ENCODE peak calls at places on chromosome 3, in seven cellular contexts. K is K562, Z is keratinocyte, L is uterus, M is mucosa of descending colon, E is psoas muscle, P is OCI-LY7. Q is an unnamed sample. For H3K4me1, the result is how much of the 10 kb centered on the place peaks cover.

GRCh38 chr3:185152433-185153169 is at the start of gene C3orf70:
- DNase-seq in K (peak), Z (no peak), L (peak), M (peak), E (peak), P (no peak), Q (peak)

GRCh38 chr3:141710888-141711616 is 27.0 kb upstream of the RNF7 start:
- DNase-seq in K (no peak), Z (no peak), L (no peak), M (no peak), E (no peak), P (no peak), Q (no peak)

GRCh38 chr3:191236635-191237034 is 37.6 kb downstream of the OSTN start:
- DNase-seq in K (no peak), Z (no peak), L (no peak), M (no peak), E (no peak), P (no peak), Q (no peak)

GRCh38 chr3:197417451-197417850 is 119.0 kb upstream of the DLG1 start:
- DNase-seq in K (no peak), Z (no peak), L (no peak), M (no peak), E (no peak), P (no peak), Q (no peak)

GRCh38 chr3:191136347-191136746 is 62.7 kb upstream of the OSTN start:
- DNase-seq in K (no peak), Z (no peak), L (no peak), M (no peak), E (no peak), P (peak), Q (no peak)

GRCh38 chr3:4772171-4772804 is 206.9 kb upstream of the BHLHE40 start:
- DNase-seq in K (peak), Z (no peak), L (peak), M (peak), E (peak), P (no peak), Q (peak)

GRCh38 chr3:119314821-119315220 is 20.6 kb downstream of the ARHGAP31 start:
- DNase-seq in K (no peak), Z (no peak), L (no peak), M (no peak), E (no peak), P (no peak), Q (no peak)

GRCh38 chr3:43784640-43785011 is 93.9 kb downstream of the ABHD5 start:
- DNase-seq in K (no peak), Z (no peak), L (no peak), M (no peak), E (no peak), P (no peak), Q (no peak)

GRCh38 chr3:134222835-134223234 is 27.8 kb downstream of the RYK start:
- DNase-seq in K (no peak), Z (no peak), L (no peak), M (no peak), E (no peak), P (no peak), Q (no peak)

DNA sequence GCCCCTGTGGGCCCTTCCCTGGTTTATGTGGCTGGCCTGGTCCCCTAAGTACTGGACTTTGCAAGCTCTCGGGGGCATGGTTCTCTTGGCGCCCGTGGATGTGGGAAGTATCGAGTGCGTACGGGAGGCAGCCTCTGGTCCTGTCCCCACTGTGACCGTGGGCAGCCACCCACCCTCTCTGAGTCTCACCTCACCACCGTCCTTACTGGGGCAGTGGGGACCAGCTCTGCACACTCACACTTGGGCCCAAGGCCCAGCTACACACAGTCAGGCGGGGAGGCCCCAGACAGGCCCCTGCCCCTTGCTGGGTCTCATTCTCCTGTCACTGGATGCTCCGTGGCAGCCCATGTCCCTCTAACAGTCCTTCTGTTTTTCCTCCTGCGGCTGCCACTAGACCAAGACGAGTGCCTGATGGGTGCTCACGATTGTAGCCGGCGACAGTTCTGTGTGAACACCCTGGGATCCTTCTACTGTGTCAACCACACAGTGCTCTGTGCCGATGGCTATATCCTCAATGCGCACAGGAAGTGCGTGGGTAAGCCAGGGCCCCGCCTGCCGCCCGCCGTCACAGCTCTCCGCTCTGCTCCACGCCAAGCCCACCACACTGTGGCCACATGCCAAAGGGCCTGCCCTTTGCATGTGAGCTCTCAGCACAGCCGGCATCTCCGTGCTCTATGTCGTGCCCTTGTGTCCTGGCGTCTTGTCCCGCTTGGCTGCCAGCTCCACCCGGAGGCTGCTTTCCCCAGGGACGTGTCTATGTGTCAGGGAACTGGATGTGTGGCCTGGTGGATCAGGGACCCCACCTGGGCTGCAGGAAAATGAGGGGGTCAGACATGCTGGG is 72.7 kb downstream of the FBLN2 start:
- DNase-seq in K (no peak), Z (no peak), L (no peak), M (no peak), E (peak), P (no peak), Q (no peak)
- TF ChIP-seq CTCF in K (no peak), Z (no peak), L (no peak), M (no peak), E (no peak), P (no peak), Q (no peak)

GRCh38 chr3:148698190-148698806 is 595 bp downstream of the AGTR1 start:
- DNase-seq in K (no peak), Z (no peak), L (no peak), M (no peak), E (peak), P (no peak), Q (no peak)
- H3K4me3 ChIP-seq in K (no peak), Z (no peak), L (peak), M (no peak), E (peak), P (no peak), Q (peak)

GRCh38 chr3:47752716-47753115 is 29.0 kb downstream of the SMARCC1 start:
- DNase-seq in K (no peak), Z (no peak), L (no peak), M (no peak), E (no peak), P (no peak), Q (no peak)

GRCh38 chr3:47761046-47761445 is 20.6 kb downstream of the SMARCC1 start:
- DNase-seq in K (no peak), Z (no peak), L (no peak), M (no peak), E (no peak), P (no peak), Q (no peak)

GRCh38 chr3:47762233-47762632 is 19.5 kb downstream of the SMARCC1 start:
- DNase-seq in K (peak), Z (no peak), L (no peak), M (no peak), E (no peak), P (no peak), Q (no peak)

DNA sequence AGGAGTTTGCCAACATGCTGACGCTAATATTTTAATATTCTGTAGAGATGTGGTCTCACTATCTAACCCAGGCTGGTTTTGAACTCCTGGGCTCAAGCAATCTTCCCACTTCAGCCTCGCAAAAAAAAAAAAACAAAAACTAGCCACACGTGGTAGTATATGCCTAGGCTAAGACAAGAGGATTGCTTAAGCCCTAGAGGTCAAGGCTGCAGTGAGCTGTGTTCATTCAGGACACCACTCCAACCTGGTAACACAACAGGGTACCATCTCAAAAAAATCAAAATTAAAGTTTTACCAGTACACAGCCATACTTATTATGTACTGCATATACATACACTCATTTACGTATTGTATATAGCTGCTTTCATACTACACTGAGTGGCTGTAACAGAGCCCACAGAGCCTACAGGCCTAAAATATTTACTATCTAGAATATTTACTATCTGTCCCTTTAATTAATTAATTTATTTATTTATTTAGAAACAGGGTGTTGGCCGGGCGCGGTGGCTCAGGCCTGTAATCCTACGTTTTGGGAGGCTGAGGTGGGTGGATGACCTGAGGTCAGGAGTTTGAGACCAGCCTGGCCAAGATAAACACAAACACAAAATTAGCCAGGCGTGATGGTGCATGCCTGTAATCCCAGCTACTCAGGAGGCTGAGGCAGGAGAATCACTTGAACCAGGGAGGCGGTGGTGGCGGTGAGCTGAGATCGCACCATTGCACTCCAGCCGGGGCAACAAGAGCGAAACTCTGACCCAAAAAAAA is 23.2 kb downstream of the SMARCC1 start:
- DNase-seq in K (no peak), Z (no peak), L (no peak), M (no peak), E (no peak), P (no peak), Q (no peak)
- H3K4me1 ChIP-seq in K (under half), Z (under half), L (under half), M (under half), E (under half), P (under half), Q (under half)

GRCh38 chr3:55461896-55462295 is 25.2 kb downstream of the WNT5A start:
- DNase-seq in K (no peak), Z (no peak), L (no peak), M (no peak), E (no peak), P (no peak), Q (no peak)
- TF ChIP-seq CTCF in K (no peak), Z (no peak), L (no peak), M (no peak), E (no peak), P (no peak), Q (no peak)

DNA sequence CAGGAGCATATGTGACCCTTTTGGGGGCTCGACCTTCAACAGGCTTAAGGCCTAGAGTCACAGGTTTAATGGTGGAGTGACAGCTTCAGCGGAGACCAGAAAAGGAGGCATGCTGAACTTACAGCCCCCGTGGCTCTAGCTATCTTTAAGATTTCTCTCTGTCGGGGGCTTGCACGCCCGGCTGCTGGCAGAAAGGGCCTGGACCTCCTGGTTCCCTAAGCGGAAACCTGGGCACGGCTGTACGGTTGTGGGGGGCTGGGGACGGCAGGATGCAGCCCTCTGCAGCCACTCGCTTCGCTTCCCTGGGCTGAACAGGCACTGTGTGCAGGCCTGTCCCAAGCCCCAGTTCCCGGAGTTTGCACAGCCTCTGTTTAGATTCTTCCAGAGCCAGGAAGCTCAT is 513 bp upstream of the CACNA2D2 start:
- DNase-seq in K (no peak), Z (no peak), L (peak), M (no peak), E (no peak), P (no peak), Q (no peak)
- H3K4me3 ChIP-seq in K (no peak), Z (no peak), L (peak), M (no peak), E (peak), P (no peak), Q (peak)

GRCh38 chr3:65523878-65524277 is 514.8 kb downstream of the MAGI1 start:
- DNase-seq in K (no peak), Z (no peak), L (no peak), M (no peak), E (no peak), P (no peak), Q (no peak)
- H3K4me1 ChIP-seq in K (under half), Z (under half), L (under half), M (under half), E (under half), P (under half), Q (under half)

GRCh38 chr3:127790009-127790533 is 32.2 kb downstream of the MGLL start:
- DNase-seq in K (no peak), Z (no peak), L (no peak), M (no peak), E (no peak), P (no peak), Q (no peak)

GRCh38 chr3:127792664-127793292 is 29.5 kb downstream of the MGLL start:
- DNase-seq in K (no peak), Z (no peak), L (peak), M (peak), E (peak), P (no peak), Q (peak)

GRCh38 chr3:127789051-127789450 is 33.3 kb downstream of the MGLL start:
- DNase-seq in K (no peak), Z (no peak), L (no peak), M (no peak), E (peak), P (no peak), Q (no peak)

GRCh38 chr3:127790580-127791183 is 31.6 kb downstream of the MGLL start:
- DNase-seq in K (no peak), Z (no peak), L (no peak), M (no peak), E (peak), P (no peak), Q (no peak)

GRCh38 chr3:127791221-127791913 is 30.9 kb downstream of the MGLL start:
- DNase-seq in K (peak), Z (no peak), L (no peak), M (peak), E (peak), P (peak), Q (no peak)
- TF ChIP-seq CTCF in K (no peak), Z (peak), L (no peak), M (no peak), E (peak), P (peak), Q (no peak)

GRCh38 chr3:47850803-47851417 is 48.0 kb downstream of the DHX30 start:
- DNase-seq in K (no peak), Z (no peak), L (no peak), M (no peak), E (no peak), P (no peak), Q (no peak)
- H3K4me3 ChIP-seq in K (no peak), Z (no peak), L (no peak), M (no peak), E (no peak), P (no peak), Q (no peak)

DNA sequence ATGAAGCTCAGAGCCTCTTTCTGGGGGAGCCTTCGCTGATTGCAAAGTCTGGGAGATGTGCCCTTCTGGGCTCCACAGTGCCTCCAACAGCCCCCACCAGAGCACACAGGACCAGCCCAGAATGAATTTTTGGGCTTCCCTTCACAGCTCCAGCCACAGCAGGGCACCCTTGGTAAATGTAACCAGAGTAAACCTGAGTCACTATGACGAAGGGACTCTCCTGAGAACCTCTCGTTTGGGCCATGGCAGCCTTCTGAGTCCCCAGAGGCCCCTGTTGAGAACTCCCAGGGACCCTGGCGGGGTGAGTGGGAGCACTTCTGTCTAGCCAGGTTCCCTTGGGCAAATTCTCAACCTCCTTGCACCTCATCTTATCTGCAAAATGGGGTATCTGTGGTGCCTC is 20.8 kb downstream of the FAM3D start:
- DNase-seq in K (no peak), Z (no peak), L (no peak), M (no peak), E (no peak), P (no peak), Q (no peak)
- H3K4me1 ChIP-seq in K (under half), Z (under half), L (under half), M (under half), E (under half), P (under half), Q (under half)

GRCh38 chr3:63911901-63912767 is at the start of gene SCAANT1:
- DNase-seq in K (peak), Z (no peak), L (peak), M (peak), E (peak), P (peak), Q (peak)
- TF ChIP-seq CTCF in K (no peak), Z (no peak), L (peak), M (no peak), E (no peak), P (peak), Q (peak)